ENCODE peak calls at places on chromosome 20, in five cellular contexts. R is mesendoderm; V is effector memory CD4-positive, alpha-beta T cell; C is ascending aorta; P is breast epithelium. K is an unnamed sample. For H3K27me3 and H3K4me1, the result is how much of the 10 kb centered on the place peaks cover.

GRCh38 chr20:17417221-17417620 is 114.0 kb downstream of the BFSP1 start:
- DNase-seq in R (no peak), V (no peak), C (no peak), P (no peak), K (no peak)

GRCh38 chr20:9160760-9161159 is 91.9 kb downstream of the PLCB4 start:
- DNase-seq in R (no peak), V (no peak), C (no peak), P (no peak), K (peak)

GRCh38 chr20:46544576-46544975 is 5.9 kb downstream of the OCSTAMP start:
- DNase-seq in R (no peak), V (no peak), C (no peak), P (no peak), K (no peak)

GRCh38 chr20:6828794-6829423 is 61.4 kb downstream of the BMP2 start:
- DNase-seq in R (peak), V (no peak), C (peak), P (peak), K (peak)

GRCh38 chr20:8421981-8422380 is 289.9 kb downstream of the PLCB1 start:
- DNase-seq in R (no peak), V (no peak), C (no peak), P (no peak), K (peak)

GRCh38 chr20:54290636-54291035 is 82.7 kb downstream of the PFDN4 start:
- DNase-seq in R (no peak), V (no peak), C (no peak), P (no peak), K (no peak)

GRCh38 chr20:21534453-21534852 is 20.6 kb upstream of the NKX2-2 start:
- DNase-seq in R (no peak), V (no peak), C (no peak), P (no peak), K (no peak)

GRCh38 chr20:25284131-25284601 is 36.3 kb downstream of the PYGB start:
- DNase-seq in R (no peak), V (no peak), C (peak), P (peak), K (no peak)

GRCh38 chr20:52251827-52252226 is 60.2 kb upstream of the ZFP64 start:
- DNase-seq in R (no peak), V (no peak), C (no peak), P (no peak), K (no peak)

GRCh38 chr20:24875078-24875477 is 74.0 kb upstream of the CST7 start:
- DNase-seq in R (no peak), V (no peak), C (no peak), P (no peak), K (no peak)

GRCh38 chr20:6017880-6018279 is 36.0 kb downstream of the LRRN4 start:
- DNase-seq in R (no peak), V (no peak), C (no peak), P (no peak), K (no peak)

GRCh38 chr20:19947611-19948264 is 69.4 kb upstream of the NAA20 start:
- DNase-seq in R (peak), V (no peak), C (no peak), P (no peak), K (no peak)

GRCh38 chr20:51871943-51872342 is 69.6 kb upstream of the SALL4 start:
- DNase-seq in R (no peak), V (no peak), C (no peak), P (no peak), K (peak)

GRCh38 chr20:26163890-26164289 is 467.2 kb upstream of the ZNF337 start:
- DNase-seq in R (peak), V (no peak), C (no peak), P (no peak), K (peak)

GRCh38 chr20:41058674-41059008 is 30.0 kb downstream of the TOP1 start:
- DNase-seq in R (no peak), V (no peak), C (no peak), P (no peak), K (no peak)

GRCh38 chr20:20492521-20493334 is 124.8 kb downstream of the INSM1 start:
- DNase-seq in R (peak), V (no peak), C (no peak), P (no peak), K (no peak)

GRCh38 chr20:21548390-21549035 is 34.6 kb upstream of the NKX2-2 start:
- DNase-seq in R (no peak), V (peak), C (no peak), P (no peak), K (no peak)

GRCh38 chr20:5170341-5170740 is 43.5 kb downstream of the CDS2 start:
- DNase-seq in R (no peak), V (no peak), C (no peak), P (no peak), K (no peak)

GRCh38 chr20:18092890-18093289 is 35.2 kb upstream of the OVOL2 start:
- DNase-seq in R (peak), V (no peak), C (no peak), P (no peak), K (no peak)

GRCh38 chr20:12049125-12049524 is 131.4 kb downstream of the BTBD3 start:
- DNase-seq in R (no peak), V (no peak), C (no peak), P (no peak), K (no peak)

GRCh38 chr20:13012886-13013285 is 4.1 kb downstream of the SPTLC3 start:
- DNase-seq in R (no peak), V (no peak), C (no peak), P (no peak), K (no peak)

GRCh38 chr20:54872440-54872839 is 397.0 kb downstream of the DOK5 start:
- DNase-seq in R (no peak), V (no peak), C (no peak), P (no peak), K (no peak)

GRCh38 chr20:17934141-17934862 is 34.3 kb downstream of the SNX5 start:
- DNase-seq in R (no peak), V (no peak), C (no peak), P (no peak), K (no peak)

GRCh38 chr20:33306807-33307206 is 23.8 kb downstream of the BPIFB1 start:
- DNase-seq in R (no peak), V (no peak), C (no peak), P (no peak), K (no peak)
- H3K27me3 ChIP-seq in R (under half), V (under half), C (under half), P (under half), K (under half)

DNA sequence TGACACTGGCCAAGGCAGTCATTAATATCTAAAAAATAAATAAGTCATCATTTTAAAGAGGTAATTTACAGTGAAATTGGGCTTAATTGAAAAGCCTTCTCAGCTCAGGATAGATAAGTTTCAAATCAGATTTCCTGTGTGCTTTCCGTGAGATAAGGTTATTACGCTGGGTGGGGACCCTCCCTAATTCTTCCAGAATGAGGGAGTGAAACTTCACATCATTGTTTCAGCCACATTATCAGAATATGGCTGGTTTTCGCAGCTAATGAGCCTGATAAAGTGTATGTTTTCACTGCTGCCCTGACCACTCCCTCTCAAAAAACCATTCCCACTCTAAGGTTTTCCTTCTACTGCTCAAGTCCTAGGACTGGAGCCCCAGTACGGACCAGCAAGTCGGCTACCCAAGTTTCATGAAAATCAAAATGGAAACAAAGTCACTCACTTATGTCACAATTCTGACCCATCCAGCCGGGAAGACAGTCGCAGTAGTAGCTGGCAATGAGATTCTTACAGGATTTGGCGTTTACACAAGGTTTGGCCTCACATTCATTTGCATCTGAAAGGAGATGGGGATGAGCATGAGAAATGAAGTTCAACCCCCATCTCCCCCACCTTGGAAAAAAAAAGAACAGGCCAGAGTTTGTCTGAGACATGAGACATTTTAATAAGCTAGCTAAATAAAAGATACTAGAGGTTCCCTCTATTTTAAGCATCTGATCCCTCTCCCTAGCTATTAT is 24.6 kb downstream of the JAG1 start:
- DNase-seq in R (peak), V (no peak), C (no peak), P (no peak), K (no peak)
- H3K4me1 ChIP-seq in R (under half), V (under half), C (half or more), P (under half), K (half or more)

DNA sequence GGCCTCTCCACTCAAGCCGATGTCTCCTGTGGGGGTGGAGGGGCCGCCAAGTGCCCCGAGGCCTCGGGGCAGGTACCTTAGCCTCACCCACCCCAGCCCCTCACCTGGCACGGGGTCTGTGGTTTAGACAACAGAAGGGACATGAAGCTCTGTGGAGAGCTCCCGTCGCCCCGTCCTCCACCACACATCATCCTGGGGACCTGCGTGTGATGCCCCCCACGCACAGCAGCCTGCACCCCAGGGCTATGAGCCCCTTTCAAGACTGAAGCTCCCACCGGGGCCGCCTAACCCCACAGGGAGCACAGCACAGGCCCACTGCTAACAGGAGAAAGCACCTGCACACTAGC is 8.2 kb downstream of the KCNQ2 start:
- DNase-seq in R (no peak), V (no peak), C (no peak), P (no peak), K (no peak)
- H3K27me3 ChIP-seq in R (under half), V (under half), C (under half), P (half or more), K (under half)

DNA sequence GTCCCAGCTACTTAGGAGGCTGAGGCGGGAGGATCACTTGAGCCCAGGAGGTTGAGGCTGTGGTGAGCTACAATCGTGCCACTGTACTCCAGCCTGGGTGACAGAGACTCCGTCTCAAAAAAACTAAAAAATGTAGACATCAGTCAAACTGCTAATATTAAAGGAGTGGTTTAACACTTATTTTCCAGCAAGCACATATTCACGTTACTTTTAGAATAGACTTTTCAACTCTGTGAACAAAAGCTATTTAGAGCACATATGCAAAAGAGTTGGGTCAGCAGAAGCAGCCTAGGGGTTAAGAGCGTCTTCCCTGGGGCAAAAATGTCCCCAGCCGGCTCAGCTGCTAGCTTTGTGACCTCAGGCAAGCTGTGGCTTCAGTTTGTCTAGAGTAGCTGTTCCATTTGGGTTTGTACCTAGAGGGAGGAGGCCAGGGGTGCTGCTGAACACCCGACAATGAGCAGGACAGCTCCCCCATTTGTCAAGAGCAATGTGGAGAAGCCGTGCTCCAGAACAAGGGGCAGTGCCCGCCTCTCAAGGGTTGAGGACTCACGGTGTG is 62.5 kb upstream of the PTGIS start:
- DNase-seq in R (no peak), V (no peak), C (no peak), P (no peak), K (no peak)
- H3K4me1 ChIP-seq in R (under half), V (under half), C (under half), P (under half), K (under half)

GRCh38 chr20:23047738-23048214 is 1.7 kb downstream of the THBD start:
- DNase-seq in R (peak), V (no peak), C (peak), P (no peak), K (no peak)
- H3K27me3 ChIP-seq in R (under half), V (under half), C (under half), P (under half), K (half or more)

GRCh38 chr20:36479938-36480337 is 61.4 kb upstream of the MYL9 start:
- DNase-seq in R (peak), V (no peak), C (no peak), P (no peak), K (no peak)

GRCh38 chr20:36480456-36481048 is 60.8 kb upstream of the MYL9 start:
- DNase-seq in R (no peak), V (no peak), C (no peak), P (no peak), K (no peak)

GRCh38 chr20:36478137-36478905 is 63.0 kb upstream of the MYL9 start:
- DNase-seq in R (peak), V (no peak), C (no peak), P (no peak), K (no peak)

GRCh38 chr20:36474563-36474962 is 66.8 kb upstream of the MYL9 start:
- DNase-seq in R (no peak), V (no peak), C (no peak), P (no peak), K (no peak)

DNA sequence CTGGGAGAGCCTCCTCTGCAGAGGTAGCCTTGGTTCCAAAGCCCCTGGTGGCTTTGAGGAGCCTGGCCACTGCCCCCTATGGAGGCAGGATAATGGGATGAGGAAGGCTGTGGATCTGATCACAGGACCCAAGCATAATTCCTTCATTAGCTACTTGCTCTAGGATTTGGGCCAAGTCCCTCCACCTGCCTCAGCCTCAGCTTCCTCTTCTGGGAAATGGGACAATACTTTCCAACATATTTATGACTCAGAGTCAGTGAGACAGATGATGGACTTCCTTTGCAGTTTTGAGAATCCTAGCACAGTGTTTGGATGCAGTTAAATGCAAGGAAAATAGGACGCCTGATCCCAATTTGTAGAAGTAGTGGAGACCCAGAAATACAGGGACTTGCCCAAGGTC is 63.8 kb upstream of the MYL9 start:
- DNase-seq in R (no peak), V (no peak), C (no peak), P (no peak), K (no peak)
- H3K4me1 ChIP-seq in R (under half), V (under half), C (half or more), P (under half), K (under half)

GRCh38 chr20:63365601-63366509 is 4.7 kb upstream of the CHRNA4 start:
- DNase-seq in R (no peak), V (no peak), C (no peak), P (no peak), K (no peak)
- H3K27me3 ChIP-seq in R (under half), V (under half), C (under half), P (half or more), K (under half)

GRCh38 chr20:37355252-37356180 is 9.6 kb downstream of the SRC start:
- DNase-seq in R (no peak), V (no peak), C (peak), P (no peak), K (no peak)
- H3K4me1 ChIP-seq in R (under half), V (under half), C (half or more), P (under half), K (under half)

DNA sequence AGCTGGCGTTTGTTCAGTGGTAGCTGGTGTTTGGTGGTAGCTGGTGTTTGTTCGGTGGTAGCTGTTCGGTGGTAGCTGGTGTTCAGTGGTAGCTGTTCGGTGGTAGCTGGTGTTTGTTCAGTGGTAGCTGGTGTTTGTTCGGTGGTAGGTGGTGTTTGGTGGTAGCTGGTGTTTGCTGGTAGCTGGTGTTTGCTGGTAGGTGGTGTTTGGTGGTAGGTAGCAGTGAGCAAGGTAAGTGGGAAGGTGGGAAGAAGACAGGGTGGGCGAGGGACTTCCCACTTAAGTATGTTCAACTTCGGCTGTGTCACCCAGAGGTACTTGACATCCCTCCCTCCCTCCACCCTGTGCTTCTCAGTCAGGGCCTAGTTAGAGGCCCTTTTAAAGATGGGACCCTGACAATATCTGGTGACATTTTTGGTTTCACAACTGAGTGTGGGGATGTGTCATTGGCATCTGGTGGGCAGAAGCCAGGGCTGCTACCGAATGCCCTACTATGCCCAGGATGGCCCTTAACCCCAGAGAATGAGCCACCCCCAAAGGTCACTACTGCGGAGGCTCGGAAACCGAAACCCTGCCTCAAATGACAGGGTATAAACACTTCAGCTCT is 47.3 kb downstream of the BMP7 start:
- DNase-seq in R (no peak), V (no peak), C (no peak), P (no peak), K (no peak)
- H3K27me3 ChIP-seq in R (under half), V (under half), C (under half), P (under half), K (under half)

DNA sequence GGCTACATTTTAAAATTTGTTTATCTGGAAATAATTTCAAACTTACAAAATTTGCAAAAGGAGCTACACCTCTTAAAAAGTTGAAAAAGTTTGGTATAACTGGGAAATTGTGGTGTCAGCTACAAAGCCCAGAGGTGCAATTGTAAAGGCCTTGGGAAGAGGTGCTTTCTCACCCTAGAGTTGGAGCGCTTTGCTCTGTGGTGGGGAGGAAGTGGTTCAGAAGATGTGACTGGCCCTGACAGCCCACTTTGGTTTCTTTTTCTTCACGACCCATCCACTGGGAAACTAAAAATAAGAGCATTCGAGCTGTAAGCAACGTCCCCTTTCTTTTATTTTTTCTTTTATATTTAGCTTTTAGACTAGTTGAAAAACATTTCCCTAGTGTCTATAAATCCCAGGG is 397.9 kb downstream of the KIF16B start:
- DNase-seq in R (no peak), V (no peak), C (no peak), P (no peak), K (no peak)
- H3K4me1 ChIP-seq in R (under half), V (under half), C (under half), P (under half), K (under half)